ENCODE peak calls at places on chromosome 2, in four cellular contexts. W is RCC 7860, V is right cardiac atrium, P is iPS-NIHi11. D is an unnamed sample.

GRCh38 chr2:163133602-163134001 is 295.0 kb upstream of the KCNH7 start:
- DNase-seq in W (no peak), P (no peak), V (peak; percentile 14), D (peak; percentile 55)

GRCh38 chr2:179106342-179107178 is 56.6 kb upstream of the CCDC141 start:
- DNase-seq in W (peak; percentile 90), V (peak; percentile 54), P (peak; percentile 17), D (peak; percentile 8)

GRCh38 chr2:196586511-196586991 is 53.0 kb upstream of the CCDC150 start:
- DNase-seq in V (no peak), P (no peak), W (peak; percentile 90), D (no peak)

GRCh38 chr2:20599001-20599600 is 51.8 kb downstream of the HS1BP3 start:
- DNase-seq in P (no peak), W (no peak), V (peak; percentile 91), D (no peak)

GRCh38 chr2:1413156-1413690 is at the start of gene TPO:
- DNase-seq in P (no peak), V (no peak), W (no peak), D (no peak)

GRCh38 chr2:235141411-235142128 is 189.8 kb downstream of the SH3BP4 start:
- DNase-seq in W (no peak), P (no peak), V (no peak), D (no peak)

GRCh38 chr2:232238108-232238507 is 140.4 kb upstream of the ALPP start:
- DNase-seq in W (no peak), P (no peak), V (no peak), D (peak; percentile 10)

GRCh38 chr2:215503381-215503780 is 67.5 kb upstream of the FN1 start:
- DNase-seq in P (no peak), W (no peak), V (no peak), D (no peak)

GRCh38 chr2:99442837-99443236 is 47.0 kb downstream of the REV1 start:
- DNase-seq in P (no peak), W (no peak), V (no peak), D (peak; percentile 46)

GRCh38 chr2:11761259-11761658 is 14.8 kb downstream of the LPIN1 start:
- DNase-seq in W (no peak), V (no peak), P (no peak), D (no peak)

GRCh38 chr2:47334356-47335136 is 68.4 kb upstream of the MSH2 start:
- DNase-seq in W (no peak), V (peak; percentile 58), P (no peak), D (peak; percentile 86)

GRCh38 chr2:12928197-12928596 is 211.5 kb downstream of the TRIB2 start:
- DNase-seq in W (no peak), V (no peak), P (no peak), D (no peak)

GRCh38 chr2:180979086-180979934 is 1.1 kb upstream of the UBE2E3 start:
- DNase-seq in V (peak; percentile 20), P (no peak), W (peak; percentile 76), D (peak; percentile 64)

GRCh38 chr2:216773072-216773471 is 77.7 kb upstream of the IGFBP5 start:
- DNase-seq in W (no peak), P (no peak), V (peak; percentile 89), D (no peak)

GRCh38 chr2:191311627-191312026 is 66.4 kb downstream of the MYO1B start:
- DNase-seq in P (no peak), W (peak; percentile 82), V (no peak), D (no peak)

GRCh38 chr2:11123856-11124759 is 31.2 kb upstream of the SLC66A3 start:
- DNase-seq in W (peak; percentile 19), V (peak; percentile 79), P (peak; percentile 88), D (peak; percentile 69)

GRCh38 chr2:71333619-71334018 is 2.0 kb downstream of the ZNF638 start:
- DNase-seq in V (no peak), W (no peak), P (no peak), D (peak; percentile 30)

GRCh38 chr2:107202962-107203591 is 317.1 kb upstream of the ST6GAL2 start:
- DNase-seq in W (no peak), P (no peak), V (no peak), D (no peak)

GRCh38 chr2:197001921-197002320 is 75.4 kb upstream of the PGAP1 start:
- DNase-seq in P (no peak), V (no peak), W (no peak), D (no peak)

GRCh38 chr2:160224060-160224459 is 24.0 kb upstream of the ITGB6 start:
- DNase-seq in W (peak; percentile 99), V (no peak), P (no peak), D (peak; percentile 54)

GRCh38 chr2:166011660-166012059 is 58.1 kb upstream of the TTC21B start:
- DNase-seq in W (no peak), V (no peak), P (no peak), D (no peak)

GRCh38 chr2:121489944-121490585 is 40.6 kb upstream of the RNU4ATAC start:
- DNase-seq in W (no peak), V (no peak), P (peak; percentile 44), D (peak; percentile 25)